ENCODE peak calls at places on chromosomes 1 and 21, in nine cellular contexts. One of them, this sample, is unnamed.
A peak's percentile ranks its signal among the peaks of the same experiment; 100 is the strongest.

GRCh38 chr21:42582422-42583149 is 68.9 kb downstream of the SLC37A1 start:
- DNase-seq in tibial nerve: no peak
- DNase-seq in EH: no peak
- DNase-seq in NCI-H1092: no peak
- DNase-seq in OCI-LY7: no peak
- DNase-seq in adrenal gland: no peak
- DNase-seq in effector CD4-positive, alpha-beta T cell: no peak
- DNase-seq in cardiac septum: peak; percentile 39
- DNase-seq in aorta: no peak
- DNase-seq in this sample: no peak

GRCh38 chr1:159879977-159880376 is 17.5 kb upstream of the VSIG8 start:
- DNase-seq in tibial nerve: no peak
- DNase-seq in EH: peak; percentile 80
- DNase-seq in NCI-H1092: no peak
- DNase-seq in OCI-LY7: no peak
- DNase-seq in adrenal gland: no peak
- DNase-seq in effector CD4-positive, alpha-beta T cell: no peak
- DNase-seq in cardiac septum: no peak
- DNase-seq in aorta: no peak
- DNase-seq in this sample: no peak

GRCh38 chr1:72623299-72623708 is 341.0 kb upstream of the NEGR1 start:
- DNase-seq in tibial nerve: no peak
- DNase-seq in EH: peak; percentile 54
- DNase-seq in NCI-H1092: peak; percentile 58
- DNase-seq in OCI-LY7: peak; percentile 37
- DNase-seq in adrenal gland: no peak
- DNase-seq in effector CD4-positive, alpha-beta T cell: no peak
- DNase-seq in cardiac septum: no peak
- DNase-seq in aorta: no peak
- DNase-seq in this sample: no peak

GRCh38 chr1:40309374-40310128 is 7.5 kb downstream of the COL9A2 start:
- DNase-seq in tibial nerve: no peak
- DNase-seq in EH: no peak
- DNase-seq in NCI-H1092: no peak
- DNase-seq in OCI-LY7: no peak
- DNase-seq in adrenal gland: no peak
- DNase-seq in effector CD4-positive, alpha-beta T cell: no peak
- DNase-seq in cardiac septum: no peak
- DNase-seq in aorta: no peak
- DNase-seq in this sample: no peak

GRCh38 chr1:213135572-213135971 is 84.5 kb downstream of the RPS6KC1 start:
- DNase-seq in tibial nerve: no peak
- DNase-seq in EH: peak; percentile 39
- DNase-seq in NCI-H1092: no peak
- DNase-seq in OCI-LY7: no peak
- DNase-seq in adrenal gland: no peak
- DNase-seq in effector CD4-positive, alpha-beta T cell: no peak
- DNase-seq in cardiac septum: no peak
- DNase-seq in aorta: no peak
- DNase-seq in this sample: no peak

GRCh38 chr1:215539803-215540575 is 27.1 kb upstream of the KCTD3 start:
- DNase-seq in tibial nerve: peak; percentile 10
- DNase-seq in EH: peak; percentile 36
- DNase-seq in NCI-H1092: peak; percentile 29
- DNase-seq in OCI-LY7: no peak
- DNase-seq in adrenal gland: peak; percentile 59
- DNase-seq in effector CD4-positive, alpha-beta T cell: no peak
- DNase-seq in cardiac septum: no peak
- DNase-seq in aorta: no peak
- DNase-seq in this sample: no peak

GRCh38 chr1:248858891-248859889 is at the start of gene ZNF692:
- DNase-seq in tibial nerve: peak; percentile 93
- DNase-seq in EH: peak; percentile 97
- DNase-seq in NCI-H1092: peak; percentile 98
- DNase-seq in OCI-LY7: peak; percentile 99
- DNase-seq in adrenal gland: peak; percentile 98
- DNase-seq in effector CD4-positive, alpha-beta T cell: peak; percentile 96
- DNase-seq in cardiac septum: peak; percentile 99
- DNase-seq in aorta: peak; percentile 99
- DNase-seq in this sample: peak; percentile 99

GRCh38 chr1:40385437-40386310 is 12.1 kb downstream of the SMAP2 start:
- DNase-seq in tibial nerve: no peak
- DNase-seq in EH: no peak
- DNase-seq in NCI-H1092: no peak
- DNase-seq in OCI-LY7: peak; percentile 91
- DNase-seq in adrenal gland: no peak
- DNase-seq in effector CD4-positive, alpha-beta T cell: peak; percentile 64
- DNase-seq in cardiac septum: no peak
- DNase-seq in aorta: no peak
- DNase-seq in this sample: no peak

GRCh38 chr1:184567648-184568047 is 180.8 kb downstream of the C1orf21 start:
- DNase-seq in tibial nerve: no peak
- DNase-seq in EH: peak; percentile 79
- DNase-seq in NCI-H1092: no peak
- DNase-seq in OCI-LY7: no peak
- DNase-seq in adrenal gland: no peak
- DNase-seq in effector CD4-positive, alpha-beta T cell: no peak
- DNase-seq in cardiac septum: no peak
- DNase-seq in aorta: no peak
- DNase-seq in this sample: no peak

GRCh38 chr1:21220815-21221214 is 44.1 kb upstream of the EIF4G3 start:
- DNase-seq in tibial nerve: no peak
- DNase-seq in EH: peak; percentile 55
- DNase-seq in NCI-H1092: peak; percentile 89
- DNase-seq in OCI-LY7: no peak
- DNase-seq in adrenal gland: no peak
- DNase-seq in effector CD4-positive, alpha-beta T cell: no peak
- DNase-seq in cardiac septum: no peak
- DNase-seq in aorta: no peak
- DNase-seq in this sample: no peak

GRCh38 chr1:62304515-62304914 is 14.7 kb downstream of the KANK4 start:
- DNase-seq in tibial nerve: no peak
- DNase-seq in EH: no peak
- DNase-seq in NCI-H1092: no peak
- DNase-seq in OCI-LY7: no peak
- DNase-seq in adrenal gland: no peak
- DNase-seq in effector CD4-positive, alpha-beta T cell: no peak
- DNase-seq in cardiac septum: no peak
- DNase-seq in aorta: no peak
- DNase-seq in this sample: no peak

GRCh38 chr1:116434849-116435248 is 61.8 kb downstream of the ATP1A1 start:
- DNase-seq in tibial nerve: no peak
- DNase-seq in EH: no peak
- DNase-seq in NCI-H1092: no peak
- DNase-seq in OCI-LY7: no peak
- DNase-seq in adrenal gland: no peak
- DNase-seq in effector CD4-positive, alpha-beta T cell: no peak
- DNase-seq in cardiac septum: no peak
- DNase-seq in aorta: no peak
- DNase-seq in this sample: no peak

GRCh38 chr1:76868154-76868882 is 1.0 kb downstream of the ST6GALNAC5 start:
- DNase-seq in tibial nerve: peak; percentile 17
- DNase-seq in EH: peak; percentile 68
- DNase-seq in NCI-H1092: peak; percentile 16
- DNase-seq in OCI-LY7: no peak
- DNase-seq in adrenal gland: peak; percentile 55
- DNase-seq in effector CD4-positive, alpha-beta T cell: no peak
- DNase-seq in cardiac septum: no peak
- DNase-seq in aorta: peak; percentile 84
- DNase-seq in this sample: peak; percentile 55

GRCh38 chr1:22971161-22972062 is 1.3 kb downstream of the LACTBL1 start:
- DNase-seq in tibial nerve: no peak
- DNase-seq in EH: peak; percentile 11
- DNase-seq in NCI-H1092: no peak
- DNase-seq in OCI-LY7: no peak
- DNase-seq in adrenal gland: no peak
- DNase-seq in effector CD4-positive, alpha-beta T cell: no peak
- DNase-seq in cardiac septum: no peak
- DNase-seq in aorta: peak; percentile 20
- DNase-seq in this sample: no peak

GRCh38 chr1:185250063-185250462 is 67.0 kb downstream of the IVNS1ABP start:
- DNase-seq in tibial nerve: no peak
- DNase-seq in EH: no peak
- DNase-seq in NCI-H1092: no peak
- DNase-seq in OCI-LY7: no peak
- DNase-seq in adrenal gland: no peak
- DNase-seq in effector CD4-positive, alpha-beta T cell: no peak
- DNase-seq in cardiac septum: no peak
- DNase-seq in aorta: no peak
- DNase-seq in this sample: no peak

GRCh38 chr1:241706967-241707366 is 54.9 kb downstream of the WDR64 start:
- DNase-seq in tibial nerve: no peak
- DNase-seq in EH: peak; percentile 92
- DNase-seq in NCI-H1092: no peak
- DNase-seq in OCI-LY7: no peak
- DNase-seq in adrenal gland: no peak
- DNase-seq in effector CD4-positive, alpha-beta T cell: no peak
- DNase-seq in cardiac septum: no peak
- DNase-seq in aorta: no peak
- DNase-seq in this sample: no peak

GRCh38 chr1:177249231-177249630 is 78.5 kb downstream of the BRINP2 start:
- DNase-seq in tibial nerve: no peak
- DNase-seq in EH: no peak
- DNase-seq in NCI-H1092: no peak
- DNase-seq in OCI-LY7: no peak
- DNase-seq in adrenal gland: no peak
- DNase-seq in effector CD4-positive, alpha-beta T cell: no peak
- DNase-seq in cardiac septum: no peak
- DNase-seq in aorta: no peak
- DNase-seq in this sample: no peak

GRCh38 chr1:37558411-37558810 is 1.7 kb downstream of the DNALI1 start:
- DNase-seq in tibial nerve: no peak
- DNase-seq in EH: no peak
- DNase-seq in NCI-H1092: no peak
- DNase-seq in OCI-LY7: no peak
- DNase-seq in adrenal gland: no peak
- DNase-seq in effector CD4-positive, alpha-beta T cell: no peak
- DNase-seq in cardiac septum: no peak
- DNase-seq in aorta: no peak
- DNase-seq in this sample: no peak

GRCh38 chr1:180288232-180288818 is 58.3 kb downstream of the LHX4 start:
- DNase-seq in tibial nerve: no peak
- DNase-seq in EH: no peak
- DNase-seq in NCI-H1092: no peak
- DNase-seq in OCI-LY7: no peak
- DNase-seq in adrenal gland: peak; percentile 24
- DNase-seq in effector CD4-positive, alpha-beta T cell: no peak
- DNase-seq in cardiac septum: no peak
- DNase-seq in aorta: no peak
- DNase-seq in this sample: no peak

GRCh38 chr1:26772687-26773086 is 15.1 kb upstream of the PIGV start:
- DNase-seq in tibial nerve: no peak
- DNase-seq in EH: peak; percentile 100
- DNase-seq in NCI-H1092: no peak
- DNase-seq in OCI-LY7: no peak
- DNase-seq in adrenal gland: no peak
- DNase-seq in effector CD4-positive, alpha-beta T cell: no peak
- DNase-seq in cardiac septum: no peak
- DNase-seq in aorta: no peak
- DNase-seq in this sample: no peak

GRCh38 chr1:168386949-168387586 is 106.4 kb downstream of the TBX19 start:
- DNase-seq in tibial nerve: no peak
- DNase-seq in EH: no peak
- DNase-seq in NCI-H1092: peak; percentile 74
- DNase-seq in OCI-LY7: no peak
- DNase-seq in adrenal gland: peak; percentile 45
- DNase-seq in effector CD4-positive, alpha-beta T cell: peak; percentile 63
- DNase-seq in cardiac septum: no peak
- DNase-seq in aorta: peak; percentile 78
- DNase-seq in this sample: peak; percentile 70

GRCh38 chr1:13666317-13666716 is 33.7 kb upstream of the PRDM2 start:
- DNase-seq in tibial nerve: no peak
- DNase-seq in EH: no peak
- DNase-seq in NCI-H1092: no peak
- DNase-seq in OCI-LY7: peak; percentile 64
- DNase-seq in adrenal gland: no peak
- DNase-seq in effector CD4-positive, alpha-beta T cell: no peak
- DNase-seq in cardiac septum: no peak
- DNase-seq in aorta: no peak
- DNase-seq in this sample: no peak

GRCh38 chr1:48728599-48728998 is 48.1 kb downstream of the BEND5 start:
- DNase-seq in tibial nerve: no peak
- DNase-seq in EH: no peak
- DNase-seq in NCI-H1092: no peak
- DNase-seq in OCI-LY7: no peak
- DNase-seq in adrenal gland: no peak
- DNase-seq in effector CD4-positive, alpha-beta T cell: no peak
- DNase-seq in cardiac septum: no peak
- DNase-seq in aorta: no peak
- DNase-seq in this sample: no peak

GRCh38 chr1:1665815-1666251 is 7.0 kb upstream of the CDK11B start:
- DNase-seq in tibial nerve: no peak
- DNase-seq in EH: no peak
- DNase-seq in NCI-H1092: no peak
- DNase-seq in OCI-LY7: peak; percentile 14
- DNase-seq in adrenal gland: peak; percentile 7
- DNase-seq in effector CD4-positive, alpha-beta T cell: no peak
- DNase-seq in cardiac septum: no peak
- DNase-seq in aorta: peak; percentile 79
- DNase-seq in this sample: peak; percentile 46

GRCh38 chr1:214753236-214753852 is 150.3 kb downstream of the CENPF start:
- DNase-seq in tibial nerve: no peak
- DNase-seq in EH: no peak
- DNase-seq in NCI-H1092: no peak
- DNase-seq in OCI-LY7: no peak
- DNase-seq in adrenal gland: no peak
- DNase-seq in effector CD4-positive, alpha-beta T cell: no peak
- DNase-seq in cardiac septum: no peak
- DNase-seq in aorta: no peak
- DNase-seq in this sample: no peak

GRCh38 chr1:66168919-66169725 is 364.8 kb upstream of the SGIP1 start:
- DNase-seq in tibial nerve: no peak
- DNase-seq in EH: no peak
- DNase-seq in NCI-H1092: no peak
- DNase-seq in OCI-LY7: peak; percentile 23
- DNase-seq in adrenal gland: no peak
- DNase-seq in effector CD4-positive, alpha-beta T cell: no peak
- DNase-seq in cardiac septum: no peak
- DNase-seq in aorta: no peak
- DNase-seq in this sample: no peak

This sample was measured in right lobe of liver.